ENCODE peak calls at places on chromosome 7, in ten cellular contexts. C is NCI-H1694; O is posterior cingulate gyrus; T is HS-27A; D is GM03348; L is AG08395; B is CD4-positive, alpha-beta T cell; E is GM12891; X is germinal center; R is upper lobe of right lung. M is an unnamed sample.

GRCh38 chr7:157684157-157684595 is 347.4 kb downstream of the DNAJB6 start:
- DNase-seq in C (no peak), O (no peak), T (no peak), D (no peak), L (no peak), B (no peak), E (no peak), X (no peak), R (peak; percentile 41), M (no peak)

GRCh38 chr7:31690892-31691291 is 3.9 kb downstream of the PPP1R17 start:
- DNase-seq in C (peak; percentile 28), O (no peak), T (no peak), D (no peak), L (no peak), B (no peak), E (no peak), X (no peak), R (no peak), M (no peak)

GRCh38 chr7:40673285-40673684 is 538.5 kb downstream of the SUGCT start:
- DNase-seq in C (no peak), O (no peak), T (peak; percentile 8), D (peak; percentile 63), L (peak; percentile 57), B (no peak), E (no peak), X (no peak), R (no peak), M (no peak)

GRCh38 chr7:24737281-24737680 is 20.0 kb downstream of the GSDME start:
- DNase-seq in C (no peak), O (no peak), T (no peak), D (no peak), L (no peak), B (no peak), E (no peak), X (no peak), R (no peak), M (no peak)

GRCh38 chr7:42128703-42129102 is 108.3 kb downstream of the GLI3 start:
- DNase-seq in C (no peak), O (no peak), T (no peak), D (no peak), L (no peak), B (no peak), E (no peak), X (no peak), R (no peak), M (no peak)

GRCh38 chr7:73718905-73719805 is at the start of gene STX1A:
- DNase-seq in C (no peak), O (peak; percentile 64), T (no peak), D (peak; percentile 99), L (peak; percentile 97), B (peak; percentile 73), E (peak; percentile 89), X (peak; percentile 93), R (peak; percentile 87), M (peak; percentile 93)

GRCh38 chr7:141339603-141340002 is 211.6 kb upstream of the AGK start:
- DNase-seq in C (no peak), O (no peak), T (no peak), D (no peak), L (no peak), B (no peak), E (no peak), X (no peak), R (no peak), M (no peak)

GRCh38 chr7:146830686-146831085 is 714.1 kb downstream of the CNTNAP2 start:
- DNase-seq in C (no peak), O (no peak), T (no peak), D (no peak), L (no peak), B (no peak), E (no peak), X (no peak), R (no peak), M (no peak)

GRCh38 chr7:44595934-44596635 is 10.3 kb upstream of the OGDH start:
- DNase-seq in C (no peak), O (no peak), T (no peak), D (no peak), L (no peak), B (no peak), E (no peak), X (no peak), R (no peak), M (no peak)

GRCh38 chr7:50728184-50728583 is 54.5 kb downstream of the GRB10 start:
- DNase-seq in C (no peak), O (no peak), T (no peak), D (peak; percentile 76), L (peak; percentile 67), B (no peak), E (no peak), X (no peak), R (no peak), M (no peak)

GRCh38 chr7:107799645-107800264 is 3.3 kb downstream of the SLC26A3 start:
- DNase-seq in C (no peak), O (no peak), T (no peak), D (no peak), L (no peak), B (no peak), E (no peak), X (no peak), R (no peak), M (no peak)

GRCh38 chr7:93015193-93016084 is 102.3 kb downstream of the SAMD9 start:
- DNase-seq in C (no peak), O (no peak), T (no peak), D (peak; percentile 16), L (peak; percentile 45), B (no peak), E (no peak), X (no peak), R (no peak), M (no peak)

GRCh38 chr7:117803476-117803875 is 69.8 kb downstream of the CTTNBP2 start:
- DNase-seq in C (no peak), O (no peak), T (no peak), D (no peak), L (no peak), B (no peak), E (no peak), X (no peak), R (no peak), M (no peak)

GRCh38 chr7:43385856-43386255 is 197.1 kb upstream of the STK17A start:
- DNase-seq in C (no peak), O (no peak), T (no peak), D (no peak), L (no peak), B (no peak), E (no peak), X (no peak), R (no peak), M (no peak)

GRCh38 chr7:52053525-52053924 is 736.9 kb upstream of the COBL start:
- DNase-seq in C (no peak), O (no peak), T (no peak), D (no peak), L (no peak), B (no peak), E (no peak), X (no peak), R (no peak), M (no peak)

GRCh38 chr7:123675092-123675473 is 19.4 kb downstream of the LMOD2 start:
- DNase-seq in C (no peak), O (no peak), T (no peak), D (peak; percentile 66), L (peak; percentile 60), B (no peak), E (no peak), X (no peak), R (no peak), M (no peak)

GRCh38 chr7:54906963-54907362 is 111.9 kb upstream of the EGFR start:
- DNase-seq in C (no peak), O (no peak), T (no peak), D (no peak), L (no peak), B (no peak), E (no peak), X (no peak), R (no peak), M (no peak)